ENCODE peak calls at places on chromosomes 7 and 10, in nine cellular contexts. I, G, D, S, L, Y, J, H and V are unnamed samples.

GRCh38 chr7:92944633-92945032 is 108.3 kb upstream of the CDK6 start:
- DNase-seq in I (no peak), G (peak; percentile 8), D (no peak), S (no peak), L (no peak), Y (no peak), J (no peak), H (peak; percentile 18), V (no peak)

GRCh38 chr7:111312966-111313365 is 222.0 kb downstream of the LRRN3 start:
- DNase-seq in I (no peak), G (peak; percentile 6), D (peak; percentile 27), S (no peak), L (no peak), Y (no peak), J (no peak), H (peak; percentile 39), V (no peak)

GRCh38 chr10:111435871-111436270 is 359.0 kb downstream of the ADRA2A start:
- DNase-seq in I (no peak), G (no peak), D (no peak), S (no peak), L (no peak), Y (no peak), J (no peak), H (no peak), V (no peak)

GRCh38 chr10:101367569-101368453 is 13.8 kb downstream of the BTRC start:
- DNase-seq in I (no peak), G (peak; percentile 52), D (peak; percentile 71), S (no peak), L (no peak), Y (peak; percentile 79), J (no peak), H (peak; percentile 69), V (no peak)

GRCh38 chr7:39085590-39086049 is 107.9 kb downstream of the POU6F2 start:
- DNase-seq in I (no peak), G (peak; percentile 8), D (no peak), S (no peak), L (peak; percentile 44), Y (no peak), J (no peak), H (no peak), V (no peak)

GRCh38 chr7:36448781-36449379 is 59.2 kb downstream of the ANLN start:
- DNase-seq in I (no peak), G (peak; percentile 39), D (no peak), S (no peak), L (no peak), Y (no peak), J (no peak), H (peak; percentile 53), V (no peak)

GRCh38 chr7:18179058-18179457 is 151.4 kb upstream of the PRPS1L1 start:
- DNase-seq in I (no peak), G (no peak), D (peak; percentile 10), S (no peak), L (no peak), Y (no peak), J (no peak), H (no peak), V (no peak)

GRCh38 chr10:110268931-110269640 is 35.6 kb downstream of the SMNDC1 start:
- DNase-seq in I (no peak), G (peak; percentile 9), D (no peak), S (no peak), L (no peak), Y (no peak), J (no peak), H (no peak), V (no peak)

GRCh38 chr7:150787321-150788281 is 12.6 kb downstream of the TMEM176B start:
- DNase-seq in I (peak; percentile 55), G (no peak), D (no peak), S (no peak), L (no peak), Y (no peak), J (no peak), H (no peak), V (peak; percentile 42)

GRCh38 chr10:26491934-26492333 is 53.8 kb downstream of the APBB1IP start:
- DNase-seq in I (no peak), G (no peak), D (peak; percentile 43), S (no peak), L (no peak), Y (peak; percentile 80), J (no peak), H (peak; percentile 23), V (no peak)

GRCh38 chr10:66925896-66926719 is at the start of gene LRRTM3:
- DNase-seq in I (peak; percentile 38), G (peak; percentile 78), D (peak; percentile 70), S (no peak), L (peak; percentile 63), Y (peak; percentile 68), J (no peak), H (peak; percentile 76), V (peak; percentile 63)

GRCh38 chr10:117226813-117227451 is 14.0 kb upstream of the SLC18A2 start:
- DNase-seq in I (no peak), G (no peak), D (peak; percentile 61), S (no peak), L (peak; percentile 36), Y (no peak), J (no peak), H (peak; percentile 40), V (peak; percentile 24)

GRCh38 chr10:97378933-97379921 is 21.9 kb downstream of the RRP12 start:
- DNase-seq in I (no peak), G (no peak), D (no peak), S (no peak), L (peak; percentile 32), Y (no peak), J (no peak), H (no peak), V (no peak)

DNA sequence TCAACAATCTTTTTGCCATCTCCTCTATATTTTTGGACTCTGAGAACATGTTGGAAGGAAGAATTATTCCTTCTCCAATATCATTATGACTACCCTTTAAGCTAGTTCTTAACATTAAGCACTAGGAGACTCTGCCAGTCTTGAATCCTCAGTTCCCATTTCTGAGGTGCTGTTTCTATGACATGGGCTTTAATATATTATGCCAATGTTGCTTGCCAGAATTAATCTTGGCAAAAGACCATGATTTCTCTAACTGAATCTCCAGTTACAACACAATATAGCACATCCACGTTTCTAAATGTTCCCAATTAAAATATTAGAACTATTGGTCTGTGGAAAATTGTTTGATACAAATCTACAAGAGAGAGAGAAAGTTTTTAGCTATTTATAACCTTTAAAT is 250.0 kb downstream of the HGF start:
- DNase-seq in I (no peak), G (no peak), D (no peak), S (no peak), L (no peak), Y (no peak), J (no peak), H (peak; percentile 27), V (no peak)
- TF ChIP-seq CTCF in I (no peak), G (no peak), D (no peak), S (no peak), L (no peak), Y (no peak), J (no peak), H (no peak), V (no peak)

GRCh38 chr7:107969856-107970255 is 33.1 kb downstream of the LAMB1 start:
- DNase-seq in I (peak; percentile 47), G (no peak), D (no peak), S (no peak), L (no peak), Y (no peak), J (no peak), H (no peak), V (no peak)

GRCh38 chr7:107968449-107968848 is 34.5 kb downstream of the LAMB1 start:
- DNase-seq in I (no peak), G (no peak), D (no peak), S (no peak), L (no peak), Y (no peak), J (no peak), H (no peak), V (no peak)

GRCh38 chr7:107964510-107964909 is 38.5 kb downstream of the LAMB1 start:
- DNase-seq in I (no peak), G (no peak), D (no peak), S (no peak), L (no peak), Y (no peak), J (no peak), H (no peak), V (no peak)

GRCh38 chr7:107967420-107967819 is 35.5 kb downstream of the LAMB1 start:
- DNase-seq in I (no peak), G (no peak), D (no peak), S (no peak), L (no peak), Y (no peak), J (no peak), H (no peak), V (no peak)

DNA sequence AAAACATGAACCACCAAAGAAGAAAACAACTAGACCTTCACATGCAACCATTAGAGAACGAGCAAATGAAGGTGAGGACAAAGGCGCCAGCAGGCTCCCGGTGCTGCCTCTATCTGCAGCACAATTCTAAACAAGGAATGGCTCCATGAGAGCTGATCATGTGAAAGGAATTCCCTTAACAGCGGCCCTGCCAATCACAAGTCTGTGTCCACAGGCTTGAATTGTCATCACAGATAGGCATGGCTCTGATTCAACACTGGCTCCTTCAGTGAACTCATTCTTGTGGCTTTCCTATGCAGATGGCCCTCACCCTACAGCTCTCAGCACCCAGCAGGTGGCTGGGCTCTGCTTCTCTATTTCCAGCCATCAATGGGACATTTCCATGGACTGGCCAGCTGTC is 36.3 kb downstream of the LAMB1 start:
- DNase-seq in I (peak; percentile 68), G (peak; percentile 89), D (peak; percentile 56), S (no peak), L (no peak), Y (peak; percentile 61), J (no peak), H (peak; percentile 81), V (no peak)
- TF ChIP-seq CTCF in I (peak; percentile 12), G (peak; percentile 5), D (no peak), S (no peak), L (no peak), Y (no peak), J (no peak), H (no peak), V (no peak)

GRCh38 chr7:29987821-29988317 is 1.7 kb downstream of the SCRN1 start:
- DNase-seq in I (no peak), G (peak; percentile 88), D (peak; percentile 91), S (no peak), L (no peak), Y (peak; percentile 66), J (no peak), H (peak; percentile 88), V (no peak)
- TF ChIP-seq CTCF in I (no peak), G (no peak), D (no peak), S (no peak), L (no peak), Y (no peak), J (no peak), H (no peak), V (no peak)

DNA sequence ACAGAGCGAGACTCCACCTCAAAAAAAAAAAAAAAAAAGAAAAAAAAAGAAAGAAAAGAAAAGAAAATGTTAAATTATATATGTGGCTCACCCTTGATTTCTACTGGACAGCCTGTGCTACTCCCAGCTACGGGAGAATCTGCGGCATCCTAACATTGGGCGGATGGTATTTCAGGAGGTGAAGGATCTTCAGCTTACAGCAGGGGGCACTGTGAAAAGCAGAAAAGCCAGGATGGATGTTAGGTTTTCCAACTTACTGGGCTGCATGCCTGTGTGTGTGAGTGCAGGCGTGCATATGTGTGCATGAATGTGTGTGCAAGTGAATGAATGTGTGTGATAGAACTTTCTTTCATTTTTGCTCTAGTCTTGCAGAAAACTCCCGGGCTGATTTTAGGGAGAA is 1066.5 kb downstream of the TYW1 start:
- DNase-seq in I (no peak), G (no peak), D (peak; percentile 16), S (no peak), L (peak; percentile 32), Y (no peak), J (no peak), H (no peak), V (no peak)
- TF ChIP-seq CTCF in I (peak; percentile 50), G (no peak), D (peak; percentile 43), S (no peak), L (peak; percentile 70), Y (peak; percentile 56), J (no peak), H (no peak), V (peak; percentile 31)

GRCh38 chr7:140696024-140696678 is 357 bp upstream of the NDUFB2 start:
- DNase-seq in I (peak; percentile 96), G (peak; percentile 94), D (no peak), S (peak; percentile 96), L (no peak), Y (peak; percentile 64), J (no peak), H (peak; percentile 97), V (peak; percentile 96)
- TF ChIP-seq CTCF in I (no peak), G (no peak), D (no peak), S (no peak), L (no peak), Y (no peak), J (no peak), H (no peak), V (no peak)